ENCODE peak calls at places on chromosomes 3 and 15, in four cellular contexts. One of them, this sample, is unnamed. For H3K36me3 and H3K27me3, the result is how much of the 10 kb centered on the place peaks cover.

GRCh38 chr3:140586311-140586710 is 91.6 kb upstream of the TRIM42 start:
- DNase-seq in transverse colon: no peak
- DNase-seq in HCT116: no peak
- DNase-seq in uterus: no peak
- DNase-seq in this sample: no peak

GRCh38 chr3:14550181-14550580 is 10.0 kb upstream of the GRIP2 start:
- DNase-seq in uterus: no peak
- DNase-seq in transverse colon: no peak
- DNase-seq in HCT116: no peak
- DNase-seq in this sample: no peak

GRCh38 chr3:78540485-78540884 is 1227.3 kb downstream of the ROBO1 start:
- DNase-seq in uterus: no peak
- DNase-seq in transverse colon: no peak
- DNase-seq in HCT116: no peak
- DNase-seq in this sample: no peak

GRCh38 chr15:90294601-90295269 is 29.3 kb downstream of the NGRN start:
- DNase-seq in transverse colon: no peak
- DNase-seq in uterus: peak
- DNase-seq in HCT116: no peak
- DNase-seq in this sample: no peak

GRCh38 chr3:131731709-131732108 is 228.9 kb upstream of the MRPL3 start:
- DNase-seq in HCT116: no peak
- DNase-seq in uterus: no peak
- DNase-seq in transverse colon: no peak
- DNase-seq in this sample: no peak

GRCh38 chr3:191158247-191158646 is 40.8 kb upstream of the OSTN start:
- DNase-seq in transverse colon: no peak
- DNase-seq in HCT116: no peak
- DNase-seq in uterus: no peak
- DNase-seq in this sample: no peak

GRCh38 chr3:177836671-177837070 is 639.4 kb upstream of the TBL1XR1 start:
- DNase-seq in uterus: no peak
- DNase-seq in HCT116: no peak
- DNase-seq in transverse colon: no peak
- DNase-seq in this sample: no peak

GRCh38 chr3:134941820-134942219 is 146.8 kb downstream of the EPHB1 start:
- DNase-seq in HCT116: no peak
- DNase-seq in transverse colon: no peak
- DNase-seq in uterus: no peak
- DNase-seq in this sample: no peak

DNA sequence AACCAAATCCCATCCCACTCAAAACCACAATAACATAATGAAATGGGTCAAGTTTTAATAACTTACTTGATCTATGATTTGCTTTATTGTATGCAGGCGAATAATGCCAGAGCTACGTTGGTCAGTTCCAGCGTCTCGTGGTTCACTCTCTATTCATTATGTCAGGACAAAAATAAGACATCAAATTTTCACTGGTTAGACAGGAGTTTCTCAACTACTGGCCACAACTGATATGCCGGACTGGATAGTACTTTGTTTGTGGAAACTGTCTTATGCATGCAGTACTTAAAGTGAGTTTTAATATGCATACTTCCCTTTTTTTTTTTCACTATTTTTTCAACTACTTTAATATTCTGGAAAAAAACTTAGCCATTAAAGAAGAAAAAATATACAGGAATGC is 94.4 kb downstream of the TJP1 start:
- DNase-seq in HCT116: no peak
- DNase-seq in uterus: no peak
- DNase-seq in transverse colon: no peak
- DNase-seq in this sample: no peak
- H3K4me3 ChIP-seq in HCT116: no peak
- H3K4me3 ChIP-seq in uterus: no peak
- H3K4me3 ChIP-seq in transverse colon: no peak
- H3K4me3 ChIP-seq in this sample: no peak

GRCh38 chr15:58926823-58927222 is 6.7 kb downstream of the SLTM start:
- DNase-seq in uterus: no peak
- DNase-seq in HCT116: no peak
- DNase-seq in transverse colon: no peak
- DNase-seq in this sample: no peak
- H3K36me3 ChIP-seq in uterus: under half
- H3K36me3 ChIP-seq in HCT116: under half
- H3K36me3 ChIP-seq in transverse colon: under half
- H3K36me3 ChIP-seq in this sample: under half

GRCh38 chr3:50371133-50371670 is 11.9 kb upstream of the TMEM115 start:
- DNase-seq in HCT116: no peak
- DNase-seq in uterus: no peak
- DNase-seq in transverse colon: no peak
- DNase-seq in this sample: no peak
- H3K27me3 ChIP-seq in HCT116: under half
- H3K27me3 ChIP-seq in uterus: under half
- H3K27me3 ChIP-seq in transverse colon: under half
- H3K27me3 ChIP-seq in this sample: under half

GRCh38 chr3:176514297-176514696 is 683.0 kb downstream of the TBL1XR1 start:
- DNase-seq in HCT116: peak
- DNase-seq in transverse colon: no peak
- DNase-seq in uterus: no peak
- DNase-seq in this sample: no peak
- H3K4me3 ChIP-seq in HCT116: no peak
- H3K4me3 ChIP-seq in transverse colon: no peak
- H3K4me3 ChIP-seq in uterus: no peak
- H3K4me3 ChIP-seq in this sample: no peak

GRCh38 chr3:101730839-101731238 is 6.4 kb downstream of the CEP97 start:
- DNase-seq in HCT116: no peak
- DNase-seq in uterus: no peak
- DNase-seq in transverse colon: no peak
- DNase-seq in this sample: no peak
- H3K36me3 ChIP-seq in HCT116: under half
- H3K36me3 ChIP-seq in uterus: under half
- H3K36me3 ChIP-seq in transverse colon: under half
- H3K36me3 ChIP-seq in this sample: under half

GRCh38 chr3:99013077-99013476 is 111.6 kb upstream of the DCBLD2 start:
- DNase-seq in HCT116: no peak
- DNase-seq in uterus: no peak
- DNase-seq in transverse colon: no peak
- DNase-seq in this sample: no peak
- H3K27me3 ChIP-seq in HCT116: under half
- H3K27me3 ChIP-seq in uterus: under half
- H3K27me3 ChIP-seq in transverse colon: under half
- H3K27me3 ChIP-seq in this sample: under half

DNA sequence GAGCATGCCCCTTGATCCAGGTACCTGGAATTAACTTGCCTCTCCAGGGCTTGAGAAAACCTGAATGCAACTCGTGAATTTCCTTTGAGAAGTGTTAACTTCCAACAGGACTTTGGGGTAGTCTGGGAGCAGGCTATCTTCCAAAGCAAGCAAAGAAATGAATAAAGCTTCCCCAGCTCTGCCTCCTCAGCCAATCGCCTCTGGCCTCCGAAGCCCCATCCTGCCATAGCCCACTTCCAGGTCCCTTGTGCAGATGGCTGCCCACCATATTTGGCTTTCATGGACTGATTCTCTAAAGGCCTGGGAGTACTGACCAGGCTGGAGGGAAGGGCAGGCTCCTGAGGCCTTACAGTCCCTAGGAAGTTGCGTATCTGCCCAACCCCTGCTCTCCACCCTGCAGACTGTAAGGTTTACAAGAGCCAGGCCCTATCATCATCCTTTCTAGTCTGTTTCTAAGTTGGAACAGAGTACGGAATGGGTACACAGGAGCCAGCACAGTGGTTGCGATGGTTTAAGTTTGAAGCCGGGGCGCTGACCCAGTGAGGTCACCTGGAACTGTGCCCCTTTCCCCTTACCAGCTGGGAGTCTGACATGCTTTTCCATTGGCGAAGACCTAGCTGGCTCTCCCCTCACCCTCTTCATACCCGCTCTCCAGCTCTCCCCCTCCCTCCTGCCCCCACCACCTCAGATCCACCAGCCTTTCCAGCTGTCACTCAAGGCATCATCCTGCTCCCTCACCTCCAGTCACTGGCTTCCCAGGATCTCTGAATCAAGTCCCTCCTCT is 1.1 kb upstream of the PML start:
- DNase-seq in transverse colon: no peak
- DNase-seq in uterus: no peak
- DNase-seq in HCT116: no peak
- DNase-seq in this sample: no peak
- H3K4me3 ChIP-seq in transverse colon: peak
- H3K4me3 ChIP-seq in uterus: no peak
- H3K4me3 ChIP-seq in HCT116: peak
- H3K4me3 ChIP-seq in this sample: peak

GRCh38 chr3:170130532-170130931 is 51.0 kb downstream of the PHC3 start:
- DNase-seq in uterus: no peak
- DNase-seq in HCT116: no peak
- DNase-seq in transverse colon: no peak
- DNase-seq in this sample: no peak
- H3K36me3 ChIP-seq in uterus: under half
- H3K36me3 ChIP-seq in HCT116: under half
- H3K36me3 ChIP-seq in transverse colon: under half
- H3K36me3 ChIP-seq in this sample: under half

GRCh38 chr3:48820626-48821324 is 26.9 kb downstream of the PRKAR2A start:
- DNase-seq in uterus: no peak
- DNase-seq in HCT116: no peak
- DNase-seq in transverse colon: no peak
- DNase-seq in this sample: no peak

GRCh38 chr3:48830660-48831190 is 16.9 kb downstream of the PRKAR2A start:
- DNase-seq in transverse colon: no peak
- DNase-seq in HCT116: no peak
- DNase-seq in uterus: no peak
- DNase-seq in this sample: no peak

GRCh38 chr3:48826451-48826850 is 21.2 kb downstream of the PRKAR2A start:
- DNase-seq in HCT116: no peak
- DNase-seq in uterus: no peak
- DNase-seq in transverse colon: no peak
- DNase-seq in this sample: no peak
- H3K27me3 ChIP-seq in HCT116: under half
- H3K27me3 ChIP-seq in uterus: under half
- H3K27me3 ChIP-seq in transverse colon: under half
- H3K27me3 ChIP-seq in this sample: under half

DNA sequence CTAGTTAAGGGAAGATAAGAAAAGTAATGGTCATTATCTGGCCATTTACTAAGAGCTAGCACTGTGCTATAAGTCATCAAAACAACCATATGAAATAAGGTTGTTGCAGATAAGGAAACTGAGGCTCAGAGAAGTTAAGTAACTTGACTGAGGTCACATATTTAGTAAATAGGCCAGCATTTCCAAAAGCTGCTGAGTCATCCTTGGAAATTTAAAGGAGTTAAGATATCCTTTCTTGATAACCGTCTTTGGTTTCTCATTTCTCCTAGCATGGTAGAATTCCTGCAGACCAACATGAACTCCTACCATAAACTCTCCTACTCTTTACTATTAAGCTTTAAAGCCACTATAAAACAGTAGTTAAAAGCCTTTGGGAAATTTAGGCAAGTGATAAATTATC is 85.0 kb upstream of the PDZRN3 start:
- DNase-seq in HCT116: no peak
- DNase-seq in transverse colon: no peak
- DNase-seq in uterus: no peak
- DNase-seq in this sample: no peak
- H3K4me3 ChIP-seq in HCT116: no peak
- H3K4me3 ChIP-seq in transverse colon: no peak
- H3K4me3 ChIP-seq in uterus: no peak
- H3K4me3 ChIP-seq in this sample: no peak